ENCODE peak calls at places on chromosomes 2 and 18, in six cellular contexts. S is stomach; J is effector memory CD4-positive, alpha-beta T cell; O is stimulated activated naive CD8-positive, alpha-beta T cell treated with anti-CD3 and anti-CD28 coated beads, Interleukin-15, Interleukin-2, amounts not matched to agents 100 U/mL and 50 U/mL, for 24 hours; U is activated CD8-positive, alpha-beta T cell treated with anti-CD3 and anti-CD28 coated beads, Interleukin-2, amount 10 ng/mL, durations not matched to agents 7 days and 5 days; W is T-helper 2 cell. D is an unnamed sample.

GRCh38 chr2:34950797-34951196 is 1351.7 kb upstream of the FAM98A start:
- DNase-seq in W (no peak), U (no peak), J (no peak), S (no peak), O (no peak), D (no peak)

GRCh38 chr2:71001592-71002570 is 7.2 kb upstream of the TEX261 start:
- DNase-seq in J (no peak), U (no peak), S (no peak), W (no peak), O (no peak), D (no peak)

GRCh38 chr18:41150316-41150715 is 804.7 kb upstream of the PIK3C3 start:
- DNase-seq in U (no peak), J (no peak), S (no peak), O (no peak), W (no peak), D (no peak)

GRCh38 chr2:84888401-84889276 is 7.8 kb upstream of the TRABD2A start:
- DNase-seq in S (no peak), W (no peak), O (peak), J (no peak), U (peak), D (peak)

GRCh38 chr2:164560181-164560792 is 61.0 kb downstream of the GRB14 start:
- DNase-seq in J (no peak), O (no peak), U (no peak), S (no peak), W (no peak), D (peak)

GRCh38 chr2:118723394-118723793 is 124.1 kb downstream of the EN1 start:
- DNase-seq in J (no peak), W (no peak), U (no peak), S (no peak), O (no peak), D (peak)

GRCh38 chr2:122748552-122749011 is 993.1 kb downstream of the TSN start:
- DNase-seq in J (no peak), O (no peak), W (no peak), S (no peak), U (no peak), D (peak)

GRCh38 chr2:231299267-231299666 is 96.2 kb upstream of the B3GNT7 start:
- DNase-seq in U (no peak), S (no peak), J (no peak), O (no peak), W (no peak), D (no peak)

GRCh38 chr2:88563134-88563533 is 64.1 kb downstream of the EIF2AK3 start:
- DNase-seq in J (no peak), U (no peak), O (no peak), S (no peak), W (no peak), D (no peak)

GRCh38 chr18:68147728-68148127 is 567.2 kb downstream of the TMX3 start:
- DNase-seq in J (no peak), W (no peak), S (no peak), O (no peak), U (no peak), D (peak)

GRCh38 chr2:61006486-61007105 is 10.9 kb upstream of the PEX13 start:
- DNase-seq in W (no peak), S (no peak), U (no peak), J (no peak), O (no peak), D (no peak)

GRCh38 chr18:63808125-63808524 is 32.9 kb downstream of the SERPINB7 start:
- DNase-seq in W (no peak), O (no peak), J (no peak), U (no peak), S (no peak), D (no peak)

GRCh38 chr18:5159080-5159479 is 38.0 kb downstream of the AKAIN1 start:
- DNase-seq in W (no peak), O (no peak), U (no peak), S (no peak), J (no peak), D (no peak)

GRCh38 chr2:20623741-20624155 is 27.1 kb downstream of the HS1BP3 start:
- DNase-seq in O (no peak), S (no peak), W (no peak), U (no peak), J (no peak), D (no peak)

GRCh38 chr18:44392933-44393332 is 287.8 kb upstream of the SETBP1 start:
- DNase-seq in O (no peak), J (no peak), U (no peak), S (no peak), W (no peak), D (no peak)

GRCh38 chr2:27369471-27370025 is 590 bp downstream of the EIF2B4 start:
- DNase-seq in S (peak), O (no peak), U (no peak), W (no peak), J (no peak), D (no peak)

GRCh38 chr2:104658840-104659591 is 194.9 kb upstream of the POU3F3 start:
- DNase-seq in U (no peak), O (no peak), J (no peak), S (no peak), W (no peak), D (no peak)

GRCh38 chr2:118859157-118859770 is 11.8 kb upstream of the EN1 start:
- DNase-seq in W (no peak), J (no peak), O (no peak), U (no peak), S (no peak), D (no peak)

GRCh38 chr2:135792401-135793152 is 44.4 kb downstream of the LCT start:
- DNase-seq in J (no peak), O (peak), S (no peak), W (no peak), U (no peak), D (no peak)

D was measured in adipocyte.